ENCODE peak calls at places on chromosome 1, in five cellular contexts. Q, O, C, E and K are unnamed samples.
A peak's percentile ranks its signal among the peaks of the same experiment; 100 is the strongest.

GRCh38 chr1:185650602-185651230 is 83.5 kb upstream of the HMCN1 start:
- DNase-seq in Q (no peak), O (peak; percentile 50), C (no peak), E (no peak), K (no peak)

GRCh38 chr1:180962178-180962577 is 49.5 kb downstream of the KIAA1614 start:
- DNase-seq in Q (no peak), O (peak; percentile 58), C (no peak), E (no peak), K (no peak)

GRCh38 chr1:100353073-100353801 is 931 bp downstream of the CDC14A start:
- DNase-seq in Q (no peak), O (peak; percentile 10), C (peak; percentile 15), E (peak; percentile 71), K (peak; percentile 70)

GRCh38 chr1:30527511-30528140 is 195.8 kb downstream of the MATN1 start:
- DNase-seq in Q (no peak), O (no peak), C (no peak), E (no peak), K (peak; percentile 91)

GRCh38 chr1:233034845-233035244 is 84.4 kb downstream of the NTPCR start:
- DNase-seq in Q (no peak), O (no peak), C (no peak), E (no peak), K (no peak)

GRCh38 chr1:10631121-10631810 is 156.5 kb downstream of the PEX14 start:
- DNase-seq in Q (no peak), O (no peak), C (no peak), E (peak; percentile 64), K (no peak)

GRCh38 chr1:152182942-152183341 is 23.9 kb upstream of the RPTN start:
- DNase-seq in Q (peak; percentile 60), O (peak; percentile 97), C (no peak), E (no peak), K (no peak)

GRCh38 chr1:17653728-17654351 is 101.3 kb upstream of the ACTL8 start:
- DNase-seq in Q (no peak), O (peak; percentile 30), C (no peak), E (no peak), K (no peak)

GRCh38 chr1:226424228-226425003 is 16.5 kb upstream of the PARP1 start:
- DNase-seq in Q (no peak), O (peak; percentile 64), C (no peak), E (no peak), K (no peak)

GRCh38 chr1:20992327-20993056 is 184.2 kb downstream of the EIF4G3 start:
- DNase-seq in Q (no peak), O (peak; percentile 24), C (no peak), E (no peak), K (no peak)

GRCh38 chr1:231369282-231369681 is 31.2 kb downstream of the SPRTN start:
- DNase-seq in Q (no peak), O (no peak), C (no peak), E (no peak), K (no peak)
- TF ChIP-seq CTCF in Q (no peak), O (no peak), C (no peak), E (no peak), K (peak; percentile 11)

GRCh38 chr1:16613185-16614147 is at the start of gene NBPF1:
- DNase-seq in Q (peak; percentile 53), O (peak; percentile 98), C (peak; percentile 93), E (peak; percentile 100), K (peak; percentile 96)
- TF ChIP-seq CTCF in Q (no peak), O (peak; percentile 4), C (peak; percentile 13), E (no peak), K (no peak)

DNA sequence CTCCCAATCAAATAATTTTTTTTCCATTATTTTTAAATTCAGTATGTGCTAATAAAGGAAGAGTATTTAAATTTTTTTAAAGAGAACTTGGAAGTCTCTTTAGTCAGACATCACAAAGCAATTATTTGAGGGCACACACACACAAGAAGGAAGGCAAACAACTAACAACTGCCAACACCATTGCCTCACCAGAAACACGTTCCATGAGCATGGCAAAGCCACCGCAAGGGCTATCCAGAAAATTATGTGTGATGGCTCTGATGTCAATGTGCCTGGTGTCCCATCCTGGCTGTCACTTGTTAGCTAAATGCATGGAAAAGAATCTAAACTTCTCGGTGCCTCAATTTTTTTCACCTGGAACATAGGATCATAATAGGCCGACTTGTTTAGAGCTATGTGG is 262.9 kb downstream of the SEC16B start:
- DNase-seq in Q (no peak), O (no peak), C (no peak), E (no peak), K (no peak)
- TF ChIP-seq CTCF in Q (no peak), O (no peak), C (no peak), E (no peak), K (no peak)

DNA sequence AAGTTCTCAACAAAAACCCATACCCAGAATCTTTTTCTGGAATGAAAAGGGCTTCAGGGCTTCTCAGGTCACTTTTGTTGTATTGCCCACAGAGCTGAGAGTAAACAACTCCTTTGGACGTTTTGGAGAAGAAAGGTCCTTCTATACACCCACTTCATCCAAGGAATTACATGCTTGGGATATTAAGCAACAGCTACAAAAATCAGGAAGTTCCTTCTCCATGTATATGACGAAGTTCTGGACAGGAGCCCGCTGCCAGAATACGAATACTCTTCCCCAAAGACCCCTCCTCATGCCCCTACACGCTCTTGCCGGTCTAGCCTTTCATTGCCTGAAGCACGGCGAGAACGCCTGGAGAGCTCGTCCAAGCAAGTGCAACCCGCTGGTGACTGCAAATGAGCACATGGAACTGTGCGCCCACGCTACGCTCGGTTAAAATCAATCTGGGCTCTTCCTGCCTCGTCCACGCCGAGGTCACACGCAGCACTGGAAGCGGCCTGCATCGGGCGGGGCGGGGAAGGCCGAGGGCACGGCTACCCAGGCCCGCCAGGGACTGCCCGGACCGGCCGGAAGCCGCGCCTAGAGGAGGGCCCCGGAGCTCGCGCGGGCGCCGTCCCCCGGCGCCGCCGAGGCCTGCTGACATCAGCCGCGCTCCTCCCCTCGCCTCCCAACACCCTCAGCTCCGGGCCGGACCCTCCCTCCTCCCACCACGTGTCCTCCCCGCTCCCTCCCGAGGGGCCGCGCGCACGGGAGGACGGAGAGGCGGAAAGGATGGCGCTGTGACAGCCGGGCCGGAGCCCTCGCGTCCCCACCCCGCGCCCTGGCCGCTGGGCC is at the start of gene POGK:
- DNase-seq in Q (no peak), O (peak; percentile 90), C (peak; percentile 37), E (peak; percentile 96), K (peak; percentile 94)
- TF ChIP-seq CTCF in Q (no peak), O (no peak), C (no peak), E (no peak), K (peak; percentile 11)

DNA sequence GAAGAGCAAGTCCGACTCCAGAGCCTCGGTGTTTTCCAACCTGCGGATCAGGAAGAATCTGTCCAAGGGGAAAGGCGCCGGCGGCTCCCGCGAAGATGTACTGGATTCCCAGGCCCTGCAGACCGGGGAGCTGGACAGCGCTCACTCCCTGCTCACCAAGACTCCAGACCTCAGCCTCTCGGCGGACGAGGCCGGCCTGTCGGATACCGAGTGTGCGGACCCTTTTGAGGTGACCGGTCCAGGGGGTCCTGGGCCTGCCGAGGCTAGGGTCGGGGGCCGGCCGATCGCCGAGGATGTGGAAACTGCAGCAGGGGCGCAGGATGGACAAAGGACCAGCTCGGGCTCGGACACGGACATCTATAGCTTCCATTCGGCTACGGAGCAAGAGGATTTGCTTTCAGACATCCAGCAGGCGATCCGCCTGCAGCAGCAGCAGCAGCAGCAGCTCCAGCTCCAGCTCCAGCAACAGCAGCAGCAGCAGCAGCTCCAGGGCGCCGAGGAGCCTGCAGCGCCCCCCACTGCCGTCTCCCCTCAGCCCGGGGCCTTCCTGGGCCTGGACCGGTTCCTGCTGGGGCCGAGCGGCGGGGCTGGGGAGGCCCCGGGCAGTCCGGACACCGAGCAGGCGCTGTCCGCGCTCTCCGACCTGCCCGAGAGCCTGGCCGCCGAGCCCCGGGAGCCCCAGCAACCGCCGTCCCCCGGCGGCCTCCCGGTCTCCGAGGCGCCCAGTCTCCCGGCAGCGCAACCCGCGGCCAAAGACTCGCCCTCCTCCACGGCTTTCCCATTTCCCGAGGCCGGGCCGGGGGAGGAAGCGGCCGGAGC is 827 bp downstream of the FMN2 start:
- DNase-seq in Q (no peak), O (peak; percentile 12), C (no peak), E (peak; percentile 77), K (no peak)
- TF ChIP-seq CTCF in Q (peak; percentile 47), O (no peak), C (no peak), E (no peak), K (no peak)

GRCh38 chr1:171869097-171869496 is 27.8 kb downstream of the DNM3 start:
- DNase-seq in Q (no peak), O (peak; percentile 38), C (no peak), E (peak; percentile 20), K (no peak)
- TF ChIP-seq CTCF in Q (no peak), O (no peak), C (no peak), E (no peak), K (no peak)

DNA sequence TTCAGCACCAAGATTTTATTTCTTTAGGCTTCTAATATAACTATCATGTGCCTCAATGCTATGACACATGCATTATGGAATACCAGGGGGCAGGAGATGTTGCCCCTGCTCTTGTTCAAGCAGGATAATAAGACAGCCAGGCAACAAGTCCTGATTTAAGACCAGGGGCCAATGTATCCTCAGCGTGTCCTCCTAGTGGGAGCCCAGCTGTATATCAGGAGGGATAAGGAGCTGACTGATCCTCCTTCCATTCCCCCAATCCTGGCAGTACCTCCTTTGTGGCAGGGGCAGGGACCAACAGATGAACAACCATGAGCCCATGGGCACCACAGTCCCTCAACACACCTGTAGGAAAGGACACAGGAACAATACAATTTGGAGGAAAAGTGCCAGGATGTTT is 29.3 kb downstream of the SORT1 start:
- DNase-seq in Q (no peak), O (no peak), C (no peak), E (no peak), K (no peak)
- TF ChIP-seq CTCF in Q (peak; percentile 5), O (no peak), C (no peak), E (no peak), K (no peak)

DNA sequence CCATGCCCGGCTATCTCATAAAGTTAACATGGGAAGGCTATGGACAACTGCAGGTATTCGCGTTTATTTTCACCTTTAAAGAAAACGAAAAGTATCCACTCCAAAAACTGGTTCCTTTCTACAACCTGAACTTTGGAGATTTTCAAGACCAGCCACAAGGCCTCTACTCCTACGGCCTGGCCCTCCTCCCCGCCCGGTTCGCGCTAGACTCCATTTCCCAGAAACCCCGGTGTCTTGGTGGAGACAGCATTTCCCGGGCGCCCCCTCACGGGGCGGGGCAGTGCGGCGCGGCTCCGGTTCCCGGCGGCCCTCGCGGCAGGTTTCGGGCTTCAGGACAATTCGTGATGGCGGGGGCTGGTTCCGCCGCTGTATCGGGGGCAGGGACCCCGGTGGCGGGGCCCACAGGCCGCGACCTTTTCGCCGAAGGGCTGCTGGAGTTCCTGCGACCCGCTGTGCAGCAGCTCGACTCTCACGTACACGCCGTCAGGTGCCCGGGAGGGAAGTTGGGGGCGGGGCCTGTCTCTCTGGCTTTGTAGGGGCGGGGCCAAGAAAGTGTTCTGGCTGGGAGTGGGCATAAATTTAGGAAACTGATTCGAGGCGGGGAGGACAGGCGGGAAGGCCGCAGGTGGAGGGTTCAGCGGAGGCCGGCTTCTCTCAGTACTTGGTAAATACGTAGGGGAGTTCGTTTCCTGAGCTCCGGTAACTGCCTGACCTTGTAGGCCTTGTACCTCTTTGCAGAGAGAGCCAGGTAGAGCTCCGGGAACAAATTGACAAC is at the start of gene SNAPIN:
- DNase-seq in Q (peak; percentile 23), O (peak; percentile 85), C (peak; percentile 59), E (peak; percentile 95), K (peak; percentile 93)
- TF ChIP-seq CTCF in Q (peak; percentile 45), O (peak; percentile 6), C (no peak), E (no peak), K (peak; percentile 24)